ENCODE peak calls at places on chromosomes 4 and X, in seven cellular contexts. W is IMR-90; J is tibial artery; R is adrenal gland; A is tibial nerve; X is CD8-positive, alpha-beta T cell; N is psoas muscle. D is an unnamed sample. For H3K4me1, the result is how much of the 10 kb centered on the place peaks cover.

GRCh38 chrX:7083468-7084396 is 63.8 kb upstream of the STS start:
- DNase-seq in N (no peak), J (no peak), A (no peak), X (peak), R (peak), W (peak), D (no peak)

GRCh38 chrX:152900937-152901445 is 3.1 kb downstream of the ZNF185 start:
- DNase-seq in R (peak), W (no peak), X (no peak), N (no peak), A (no peak), J (no peak), D (no peak)

GRCh38 chr4:108749119-108749518 is 13.7 kb downstream of the ETNPPL start:
- DNase-seq in J (no peak), A (no peak), W (no peak), R (no peak), X (no peak), N (no peak), D (no peak)

GRCh38 chr4:53012738-53013137 is 150.6 kb downstream of the RASL11B start:
- DNase-seq in X (no peak), A (no peak), N (no peak), J (no peak), W (peak), R (no peak), D (no peak)

GRCh38 chr4:70958681-70959080 is 34.8 kb upstream of the DCK start:
- DNase-seq in A (no peak), J (no peak), R (no peak), W (peak), N (no peak), X (no peak), D (no peak)

GRCh38 chr4:139768913-139769312 is 103.3 kb downstream of the MGST2 start:
- DNase-seq in N (no peak), X (no peak), A (no peak), J (no peak), W (no peak), R (no peak), D (no peak)

GRCh38 chrX:23952984-23953907 is 45.4 kb downstream of the CXorf58 start:
- DNase-seq in W (no peak), R (no peak), N (no peak), X (peak), J (no peak), A (no peak), D (no peak)

GRCh38 chr4:38831653-38832052 is 25.0 kb downstream of the TLR6 start:
- DNase-seq in W (peak), N (no peak), R (no peak), A (no peak), J (no peak), X (no peak), D (no peak)

GRCh38 chr4:38787693-38788092 is 4.9 kb upstream of the TLR10 start:
- DNase-seq in J (no peak), W (no peak), X (no peak), R (no peak), N (no peak), A (no peak), D (no peak)

GRCh38 chrX:21725916-21726315 is 32.0 kb downstream of the SMPX start:
- DNase-seq in W (no peak), J (no peak), R (no peak), A (no peak), N (peak), X (no peak), D (no peak)

GRCh38 chr4:139749313-139749712 is 83.7 kb downstream of the MGST2 start:
- DNase-seq in R (no peak), W (no peak), A (no peak), N (no peak), J (no peak), X (no peak), D (no peak)

GRCh38 chr4:80452768-80453167 is 117.2 kb downstream of the CFAP299 start:
- DNase-seq in A (no peak), R (no peak), X (no peak), W (no peak), J (no peak), N (no peak), D (no peak)

GRCh38 chrX:123846598-123847038 is 13.2 kb upstream of the XIAP start:
- DNase-seq in W (peak), J (no peak), A (no peak), N (no peak), R (no peak), X (no peak), D (no peak)

GRCh38 chr4:4675636-4676035 is 133.8 kb upstream of the STX18 start:
- DNase-seq in X (no peak), N (no peak), J (no peak), A (no peak), W (no peak), R (no peak), D (no peak)

GRCh38 chrX:41781500-41781899 is 57.5 kb downstream of the GPR82 start:
- DNase-seq in A (no peak), R (no peak), N (no peak), J (no peak), X (no peak), W (peak), D (no peak)

GRCh38 chr4:168831919-168832745 is 177.9 kb downstream of the CBR4 start:
- DNase-seq in A (peak), X (no peak), J (peak), W (peak), R (peak), N (peak), D (peak)

GRCh38 chr4:66572949-66573348 is 902.7 kb upstream of the EPHA5 start:
- DNase-seq in X (no peak), J (no peak), A (no peak), R (no peak), W (peak), N (no peak), D (no peak)

GRCh38 chr4:180101348-180102083 is 2141.7 kb upstream of the TENM3 start:
- DNase-seq in A (no peak), J (no peak), X (no peak), N (peak), W (no peak), R (no peak), D (no peak)

GRCh38 chrX:102976290-102976689 is 39.2 kb downstream of the RAB40AL start:
- DNase-seq in A (no peak), W (peak), N (no peak), X (no peak), J (no peak), R (no peak), D (no peak)

GRCh38 chrX:2694868-2695267 is 3.8 kb downstream of the CD99 start:
- DNase-seq in W (no peak), A (no peak), R (no peak), X (no peak), N (no peak), J (no peak), D (no peak)
- H3K4me1 ChIP-seq in W (under half), A (under half), R (under half), X (half or more), N (half or more), J (under half), D (under half)

DNA sequence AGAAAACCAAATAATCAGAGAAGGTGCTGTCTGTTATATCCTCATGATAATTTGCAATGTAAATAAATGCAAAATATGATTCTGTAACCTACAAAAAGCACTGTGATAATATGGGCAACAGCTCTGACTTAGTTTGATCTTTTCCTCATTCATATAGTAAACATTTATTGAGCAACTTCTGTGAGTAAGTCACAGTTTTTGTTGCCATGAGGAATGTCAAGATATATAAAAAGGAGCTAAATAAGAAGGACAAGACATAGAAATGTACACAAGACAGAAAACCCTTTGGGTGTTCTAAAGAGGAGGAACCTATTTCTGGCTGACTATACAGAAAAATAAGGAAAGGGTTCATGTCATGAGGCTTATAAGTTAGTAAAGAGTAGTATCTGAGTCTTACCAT is 44.3 kb downstream of the ARSJ start:
- DNase-seq in X (no peak), J (no peak), A (no peak), W (peak), R (no peak), N (no peak), D (no peak)
- H3K27ac ChIP-seq in X (no peak), J (no peak), A (no peak), W (no peak), R (no peak), N (no peak), D (no peak)

GRCh38 chr4:37537484-37537883 is 148.7 kb downstream of the RELL1 start:
- DNase-seq in N (no peak), J (no peak), R (no peak), X (no peak), A (no peak), W (no peak), D (no peak)
- H3K4me1 ChIP-seq in N (under half), J (under half), R (under half), X (under half), A (under half), W (under half), D (under half)

DNA sequence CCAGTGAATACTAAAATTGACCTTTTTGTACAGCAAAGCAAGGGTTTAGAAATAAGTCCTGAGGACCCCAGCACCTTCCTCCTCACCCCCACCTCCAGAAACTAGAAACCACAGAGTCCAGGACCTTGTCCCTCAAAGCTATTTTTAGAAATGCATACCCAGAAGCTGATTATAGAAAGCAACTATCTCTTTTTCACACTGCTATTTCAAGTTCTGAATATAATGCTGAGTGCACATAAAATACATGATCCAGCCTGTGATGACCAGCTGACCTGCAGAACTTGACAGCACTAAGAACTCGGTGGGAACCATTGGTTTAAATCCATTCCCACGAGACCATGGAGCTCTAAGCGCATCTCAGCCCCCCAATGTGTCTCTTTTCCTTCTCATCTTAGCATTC is 155.3 kb downstream of the INPP4B start:
- DNase-seq in A (no peak), N (no peak), J (no peak), R (no peak), X (no peak), W (no peak), D (no peak)
- H3K27ac ChIP-seq in A (no peak), N (no peak), J (no peak), R (no peak), X (no peak), W (no peak), D (no peak)

GRCh38 chrX:129690435-129690834 is 35.7 kb upstream of the APLN start:
- DNase-seq in W (peak), J (no peak), X (no peak), A (no peak), N (peak), R (peak), D (no peak)
- H3K4me1 ChIP-seq in W (under half), J (under half), X (under half), A (under half), N (under half), R (under half), D (under half)

GRCh38 chr4:143352720-143353119 is 16.0 kb downstream of the GAB1 start:
- DNase-seq in X (no peak), W (no peak), R (no peak), N (no peak), J (no peak), A (no peak), D (no peak)

GRCh38 chr4:143356493-143356892 is 19.8 kb downstream of the GAB1 start:
- DNase-seq in A (no peak), J (no peak), R (no peak), W (no peak), X (no peak), N (no peak), D (no peak)

GRCh38 chr4:143355540-143356217 is 19.0 kb downstream of the GAB1 start:
- DNase-seq in A (no peak), W (peak), J (no peak), N (no peak), R (no peak), X (no peak), D (no peak)

GRCh38 chr4:143353797-143354196 is 17.1 kb downstream of the GAB1 start:
- DNase-seq in A (no peak), J (no peak), N (no peak), R (no peak), W (no peak), X (no peak), D (no peak)

DNA sequence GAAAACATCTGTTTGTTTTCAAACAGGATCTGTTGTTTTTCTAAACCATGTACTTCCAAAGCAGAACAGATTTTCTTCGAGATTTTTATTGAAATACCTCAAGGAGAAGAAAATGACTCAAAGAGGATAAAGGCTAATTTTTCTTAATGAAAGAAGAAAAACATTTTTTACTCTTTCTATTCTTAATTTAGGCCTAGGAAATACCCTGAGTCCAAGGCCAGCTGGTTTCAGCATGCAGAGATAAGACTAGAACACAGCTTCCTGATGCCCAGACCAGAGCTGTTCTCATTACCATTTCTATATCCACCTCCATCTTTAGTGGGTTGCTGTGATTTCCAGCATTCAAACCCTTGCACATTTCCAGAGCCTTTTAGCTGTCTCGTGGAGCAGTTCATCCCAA is 18.3 kb downstream of the GAB1 start:
- DNase-seq in X (no peak), N (no peak), W (no peak), A (no peak), J (no peak), R (no peak), D (no peak)
- H3K27ac ChIP-seq in X (no peak), N (peak), W (no peak), A (peak), J (peak), R (peak), D (peak)

DNA sequence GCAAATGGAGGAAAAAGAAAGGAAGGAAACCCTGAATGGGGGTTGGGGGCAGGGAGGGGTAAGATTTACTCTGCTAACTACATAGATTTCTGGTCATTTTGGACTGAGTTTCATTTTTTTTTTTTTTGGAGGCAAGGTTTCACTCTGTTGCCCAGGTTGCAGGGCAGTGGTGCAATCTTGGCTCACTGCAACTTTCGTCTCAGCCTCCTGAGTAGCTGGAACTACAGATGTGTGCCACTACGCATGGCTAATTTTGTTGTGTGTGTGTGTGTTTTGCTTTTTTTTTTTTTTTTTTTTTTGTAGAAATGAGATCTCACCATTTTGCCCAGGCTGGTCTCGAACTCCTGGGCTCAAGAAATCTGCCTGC is 223.5 kb downstream of the APBB2 start:
- DNase-seq in A (no peak), W (peak), J (no peak), R (no peak), X (no peak), N (no peak), D (no peak)
- H3K4me1 ChIP-seq in A (under half), W (under half), J (under half), R (under half), X (under half), N (under half), D (under half)

GRCh38 chrX:19876962-19877361 is 10.4 kb downstream of the SH3KBP1 start:
- DNase-seq in R (no peak), A (no peak), W (no peak), X (no peak), J (no peak), N (no peak), D (no peak)

GRCh38 chrX:19879742-19880378 is 7.5 kb downstream of the SH3KBP1 start:
- DNase-seq in X (no peak), A (no peak), N (no peak), W (no peak), R (no peak), J (no peak), D (no peak)

GRCh38 chrX:19877431-19877830 is 10.0 kb downstream of the SH3KBP1 start:
- DNase-seq in J (no peak), N (no peak), R (no peak), A (no peak), X (no peak), W (no peak), D (no peak)

GRCh38 chrX:19881559-19881958 is 5.8 kb downstream of the SH3KBP1 start:
- DNase-seq in J (no peak), X (no peak), A (no peak), N (no peak), R (no peak), W (no peak), D (no peak)

DNA sequence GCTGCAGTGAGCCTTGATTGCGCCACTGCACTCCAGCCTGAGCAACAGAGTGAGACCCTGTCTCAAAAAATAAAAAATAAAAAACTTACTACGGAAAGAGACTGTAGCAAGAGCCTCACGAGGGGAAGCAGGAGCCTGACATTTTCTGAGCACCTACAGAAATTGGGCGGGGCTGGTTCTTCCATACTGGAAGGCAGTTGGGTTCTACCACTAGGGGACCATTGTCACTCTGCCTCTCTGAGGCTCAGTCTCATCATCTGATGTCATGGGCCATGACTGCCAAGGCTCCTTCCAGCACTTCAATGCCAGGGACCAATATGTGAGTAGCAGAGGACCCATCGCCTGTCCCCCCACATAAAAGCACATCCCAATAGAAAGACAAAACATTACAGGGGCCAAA is 8.2 kb downstream of the SH3KBP1 start:
- DNase-seq in W (no peak), J (no peak), R (no peak), N (no peak), A (no peak), X (no peak), D (no peak)
- H3K27ac ChIP-seq in W (no peak), J (no peak), R (no peak), N (no peak), A (no peak), X (no peak), D (no peak)

GRCh38 chr4:85478576-85478975 is 3.6 kb downstream of the ARHGAP24 start:
- DNase-seq in W (no peak), X (no peak), N (no peak), R (no peak), J (no peak), A (no peak), D (no peak)
- H3K4me1 ChIP-seq in W (under half), X (under half), N (under half), R (under half), J (under half), A (under half), D (under half)

DNA sequence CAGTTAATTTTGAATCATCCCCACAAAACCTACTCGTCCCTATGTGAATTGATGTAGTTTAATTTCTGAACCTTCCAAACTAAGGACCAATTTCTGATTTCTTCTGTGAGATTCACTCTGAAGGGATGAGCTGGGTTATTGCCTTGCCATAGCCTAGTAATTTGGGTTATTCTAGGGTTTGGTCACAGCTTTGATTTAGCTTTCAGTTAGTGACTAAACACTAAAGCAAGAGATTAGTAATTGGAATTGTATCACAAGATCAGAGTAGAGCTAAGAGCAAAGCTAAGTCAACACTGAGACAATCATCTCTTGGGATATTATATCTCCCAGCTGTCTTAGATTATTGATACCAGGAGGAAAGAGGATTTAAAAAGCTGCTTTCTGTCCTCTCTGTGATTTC is 588.0 kb downstream of the CCSER1 start:
- DNase-seq in R (no peak), W (no peak), X (no peak), N (no peak), A (no peak), J (no peak), D (no peak)
- H3K27ac ChIP-seq in R (no peak), W (no peak), X (no peak), N (no peak), A (no peak), J (no peak), D (no peak)